ENCODE peak calls at places on chromosomes 2 and 18, in four cellular contexts. K, U, J and H are unnamed samples.

GRCh38 chr2:236238756-236239155 is 25.4 kb downstream of the ASB18 start:
- DNase-seq in U (no peak), K (no peak), J (no peak), H (no peak)

GRCh38 chr2:238965371-238966273 is 117.7 kb downstream of the TWIST2 start:
- DNase-seq in U (no peak), K (no peak), J (no peak), H (no peak)

GRCh38 chr2:129499747-129500146 is 479.7 kb upstream of the RAB6C start:
- DNase-seq in K (no peak), J (peak), U (no peak), H (no peak)

GRCh38 chr2:134278546-134278945 is 24.7 kb downstream of the MGAT5 start:
- DNase-seq in U (no peak), K (no peak), J (no peak), H (no peak)

GRCh38 chr2:120261387-120262006 is 8.8 kb downstream of the RALB start:
- DNase-seq in K (no peak), U (no peak), J (no peak), H (no peak)

GRCh38 chr18:907171-907879 is 2.7 kb downstream of the ADCYAP1 start:
- DNase-seq in U (no peak), K (no peak), J (peak), H (no peak)

GRCh38 chr2:95274291-95275150 is at the start of gene PROM2:
- DNase-seq in K (peak), J (no peak), U (no peak), H (no peak)

GRCh38 chr2:237222683-237223082 is 137.0 kb downstream of the COPS8 start:
- DNase-seq in J (peak), U (no peak), K (no peak), H (no peak)

GRCh38 chr2:237627463-237628321 is at the start of gene LRRFIP1:
- DNase-seq in K (no peak), J (peak), U (peak), H (peak)

GRCh38 chr2:203583084-203583695 is 48.1 kb upstream of the RAPH1 start:
- DNase-seq in J (peak), U (no peak), K (no peak), H (no peak)
- H3K27ac ChIP-seq in J (peak), U (no peak), K (no peak), H (no peak)

DNA sequence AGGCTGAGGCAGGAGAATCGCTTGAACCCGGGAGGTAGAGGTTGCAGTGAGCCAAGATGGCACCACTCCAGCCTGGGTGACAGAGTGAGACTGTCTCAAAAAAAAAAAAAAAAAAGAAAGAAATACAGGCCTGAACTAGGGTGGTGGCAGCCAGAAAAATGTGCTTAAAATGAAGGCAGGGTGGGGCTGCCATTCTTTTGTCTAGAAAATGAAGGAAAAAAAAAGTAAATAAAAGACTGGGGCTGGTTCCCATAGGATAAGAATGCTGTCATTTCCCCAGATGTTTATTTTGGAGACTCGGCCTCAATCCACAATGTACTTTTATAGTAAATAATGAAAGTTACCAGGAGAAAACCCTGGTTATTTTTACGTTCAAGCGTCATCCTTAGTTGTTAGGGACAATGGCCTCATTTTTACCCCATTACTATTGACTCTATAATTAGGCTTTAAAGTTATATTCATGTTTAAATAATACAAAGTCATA is 58.9 kb downstream of the ATP8B1 start:
- DNase-seq in K (no peak), J (peak), U (no peak), H (peak)
- H3K27ac ChIP-seq in K (no peak), J (peak), U (peak), H (no peak)

DNA sequence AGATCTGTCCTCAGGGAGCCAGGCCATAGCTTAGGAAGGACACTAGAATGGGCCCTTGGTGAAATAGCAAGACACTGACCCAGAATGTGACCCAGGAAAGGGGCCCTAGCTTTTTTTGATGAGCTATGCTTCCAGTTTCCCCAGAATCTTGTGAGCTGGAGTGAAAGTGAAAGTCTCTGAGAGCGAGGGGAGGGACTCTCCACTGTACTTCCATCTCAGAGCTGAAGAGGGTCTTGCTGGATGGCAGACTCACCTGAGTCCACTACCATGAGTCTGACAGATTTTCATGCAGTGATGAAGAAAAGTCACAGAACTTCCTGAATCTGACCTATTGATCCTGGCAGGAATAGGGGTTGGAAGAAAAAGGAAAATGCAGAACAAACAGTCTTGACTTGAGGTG is 3.1 kb downstream of the ARHGAP25 start:
- DNase-seq in U (no peak), K (no peak), J (no peak), H (no peak)
- H3K27ac ChIP-seq in U (no peak), K (no peak), J (no peak), H (no peak)

GRCh38 chr2:63856302-63856600 is 14.6 kb downstream of the UGP2 start:
- DNase-seq in K (no peak), J (no peak), U (no peak), H (no peak)
- H3K27ac ChIP-seq in K (no peak), J (no peak), U (peak), H (no peak)

GRCh38 chr2:219442206-219443015 is 7.8 kb downstream of the SPEG start:
- DNase-seq in U (no peak), K (no peak), J (peak), H (no peak)
- H3K27ac ChIP-seq in U (peak), K (no peak), J (no peak), H (no peak)

GRCh38 chr18:57004366-57005121 is 142.3 kb upstream of the BOD1L2 start:
- DNase-seq in K (no peak), J (peak), U (no peak), H (peak)
- H3K27ac ChIP-seq in K (no peak), J (no peak), U (no peak), H (no peak)

GRCh38 chr2:100878000-100878786 is 58.3 kb downstream of the NPAS2 start:
- DNase-seq in K (no peak), U (peak), J (peak), H (no peak)
- H3K27ac ChIP-seq in K (no peak), U (peak), J (no peak), H (no peak)

GRCh38 chr2:56271275-56271674 is 87.5 kb downstream of the CCDC85A start:
- DNase-seq in U (no peak), J (no peak), K (no peak), H (no peak)
- H3K27ac ChIP-seq in U (no peak), J (no peak), K (no peak), H (no peak)

GRCh38 chr2:219628986-219629901 is 1.8 kb downstream of the SLC4A3 start:
- DNase-seq in K (no peak), J (no peak), U (no peak), H (no peak)

GRCh38 chr2:219631406-219631891 is 4.0 kb downstream of the SLC4A3 start:
- DNase-seq in U (no peak), K (no peak), J (no peak), H (no peak)

GRCh38 chr2:219628235-219628985 is 980 bp downstream of the SLC4A3 start:
- DNase-seq in K (no peak), J (no peak), U (no peak), H (no peak)

GRCh38 chr2:219630770-219631405 is 3.5 kb downstream of the SLC4A3 start:
- DNase-seq in J (no peak), K (no peak), U (no peak), H (no peak)

DNA sequence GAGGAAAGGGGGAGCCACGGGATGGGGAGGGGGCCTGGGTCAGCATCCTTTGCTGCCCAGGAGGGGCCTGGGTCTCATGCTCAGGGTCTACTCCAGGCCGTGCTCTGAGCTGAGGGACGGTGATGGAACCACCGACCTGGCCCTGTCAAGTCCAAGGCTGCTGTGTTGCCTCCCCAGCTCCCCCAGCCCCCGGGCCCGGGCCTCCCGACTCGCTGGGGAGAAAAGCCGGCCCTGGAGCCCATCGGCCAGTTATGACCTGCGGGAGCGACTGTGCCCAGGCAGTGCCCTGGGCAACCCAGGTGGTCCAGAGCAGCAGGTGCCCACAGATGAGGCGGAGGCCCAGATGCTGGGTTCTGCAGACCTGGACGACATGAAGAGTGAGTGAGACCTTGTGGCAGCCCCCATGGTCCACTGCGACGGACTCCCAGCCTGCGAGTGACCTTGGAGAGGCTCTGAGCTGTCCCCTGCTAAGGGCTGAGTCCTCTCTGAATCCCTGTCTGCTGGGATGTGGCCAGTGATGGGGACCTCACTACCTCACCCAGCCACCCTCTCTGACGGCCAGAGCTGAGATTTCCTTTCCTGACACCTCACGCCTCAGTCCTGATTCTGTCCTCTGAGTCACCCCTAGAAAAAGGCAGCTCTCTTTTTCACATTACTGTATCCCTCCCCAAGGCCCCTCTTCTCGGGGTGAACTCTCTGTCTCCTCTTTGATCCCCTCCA is 2.7 kb downstream of the SLC4A3 start:
- DNase-seq in K (no peak), U (no peak), J (peak), H (no peak)
- H3K27ac ChIP-seq in K (no peak), U (no peak), J (no peak), H (no peak)